ENCODE peak calls at places on chromosomes 2 and 18, in four cellular contexts. T is GM12878, M is HepG2, H is K562. J is an unnamed sample.

GRCh38 chr2:74025971-74026612 is 41.4 kb downstream of the TET3 start:
- DNase-seq in T (no peak), M (no peak), H (no peak), J (no peak)

GRCh38 chr2:161422812-161423211 is 6.7 kb downstream of the TBR1 start:
- DNase-seq in T (no peak), M (no peak), H (no peak), J (no peak)

GRCh38 chr2:241000831-241001321 is 2.5 kb downstream of the SNED1 start:
- DNase-seq in T (no peak), M (no peak), H (no peak), J (no peak)

GRCh38 chr2:147311058-147311429 is 533.8 kb upstream of the ACVR2A start:
- DNase-seq in T (no peak), M (no peak), H (no peak), J (no peak)

GRCh38 chr2:45850558-45850957 is 199.1 kb downstream of the PRKCE start:
- DNase-seq in T (no peak), M (no peak), H (no peak), J (no peak)

GRCh38 chr2:39381653-39382052 is 55.4 kb downstream of the MAP4K3 start:
- DNase-seq in T (no peak), M (no peak), H (no peak), J (no peak)

GRCh38 chr2:190817082-190817481 is 63.5 kb upstream of the GLS start:
- DNase-seq in T (no peak), M (no peak), H (no peak), J (no peak)

GRCh38 chr18:44799422-44800421 is 119.0 kb downstream of the SETBP1 start:
- DNase-seq in T (peak), M (no peak), H (no peak), J (no peak)

GRCh38 chr18:70249118-70249517 is 39.7 kb upstream of the SOCS6 start:
- DNase-seq in T (no peak), M (no peak), H (no peak), J (peak)

GRCh38 chr18:77374106-77374505 is 124.5 kb downstream of the GALR1 start:
- DNase-seq in T (no peak), M (no peak), H (no peak), J (no peak)

GRCh38 chr2:209422191-209422754 is 1.6 kb upstream of the MAP2 start:
- DNase-seq in T (no peak), M (no peak), H (no peak), J (no peak)

GRCh38 chr2:23525137-23525765 is 140.3 kb downstream of the KLHL29 start:
- DNase-seq in T (no peak), M (no peak), H (no peak), J (no peak)

GRCh38 chr2:6924918-6925194 is 7.6 kb downstream of the RNF144A start:
- DNase-seq in T (no peak), M (no peak), H (no peak), J (no peak)

GRCh38 chr2:206783718-206784117 is 18.3 kb downstream of the FASTKD2 start:
- DNase-seq in T (no peak), M (peak), H (peak), J (no peak)

GRCh38 chr2:226439337-226439736 is 360.3 kb downstream of the IRS1 start:
- DNase-seq in T (no peak), M (no peak), H (no peak), J (no peak)

GRCh38 chr2:196846295-196846694 is 37.1 kb upstream of the C2orf66 start:
- DNase-seq in T (no peak), M (no peak), H (no peak), J (no peak)

GRCh38 chr2:43136011-43136799 is 90.2 kb downstream of the ZFP36L2 start:
- DNase-seq in T (no peak), M (no peak), H (no peak), J (no peak)

GRCh38 chr18:65725421-65726050 is 25.3 kb upstream of the CDH7 start:
- DNase-seq in T (no peak), M (peak), H (no peak), J (no peak)

GRCh38 chr18:62769216-62769615 is 53.9 kb downstream of the PHLPP1 start:
- DNase-seq in T (no peak), M (no peak), H (no peak), J (no peak)

GRCh38 chr2:19750136-19750535 is 151.6 kb downstream of the TTC32 start:
- DNase-seq in T (no peak), M (no peak), H (no peak), J (no peak)

GRCh38 chr2:241499146-241499965 is 9.0 kb downstream of the STK25 start:
- DNase-seq in T (no peak), M (no peak), H (no peak), J (no peak)

DNA sequence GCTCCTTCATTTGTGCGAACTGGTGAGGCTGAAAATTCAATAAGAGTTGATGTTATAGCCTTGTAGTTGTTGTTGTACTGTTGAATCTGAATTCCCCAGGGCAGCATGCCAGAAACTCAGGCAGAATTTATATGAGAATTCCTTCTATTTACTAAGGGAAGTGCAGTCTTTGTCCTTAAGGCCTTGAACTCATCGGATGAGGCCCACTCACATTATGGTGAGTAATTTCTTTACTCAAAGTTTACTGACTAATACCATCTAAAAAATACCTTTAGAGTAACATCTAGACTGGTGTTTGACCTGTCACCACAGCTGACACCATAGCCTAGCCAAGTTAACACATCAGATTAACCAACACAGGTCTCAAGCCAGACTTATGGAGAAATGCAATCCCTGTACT is 22.9 kb upstream of the DSC1 start:
- DNase-seq in T (no peak), M (peak), H (no peak), J (peak)
- TF ChIP-seq MYC in T (no peak), M (no peak), H (no peak), J (no peak)

DNA sequence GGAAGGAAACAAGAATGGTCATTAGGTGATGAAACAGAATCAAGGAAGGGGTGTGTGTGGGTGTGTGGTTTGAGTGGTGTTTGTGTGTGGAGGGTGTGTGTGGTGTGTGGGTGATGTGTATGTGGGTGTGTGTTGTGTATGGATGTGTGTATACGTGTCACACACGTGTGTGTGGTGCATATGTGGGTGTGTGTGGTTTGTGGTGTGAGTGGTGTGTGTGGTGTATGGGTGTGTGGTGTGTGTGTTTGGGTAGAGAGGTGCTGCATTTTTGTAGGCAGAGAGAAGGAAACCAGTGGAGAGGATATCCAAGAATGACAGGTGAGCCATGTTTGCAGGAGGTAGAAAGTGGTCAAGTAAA is 1.1 kb upstream of the CEP192 start:
- DNase-seq in T (peak), M (no peak), H (no peak), J (no peak)
- TF ChIP-seq KDM1A in T (no peak), M (no peak), H (peak), J (no peak)

GRCh38 chr18:56569391-56569790 is 69.0 kb downstream of the TXNL1 start:
- DNase-seq in T (no peak), M (no peak), H (no peak), J (no peak)

GRCh38 chr18:56575819-56576663 is 62.4 kb downstream of the TXNL1 start:
- DNase-seq in T (no peak), M (peak), H (peak), J (peak)

GRCh38 chr18:56576826-56577573 is 61.4 kb downstream of the TXNL1 start:
- DNase-seq in T (no peak), M (no peak), H (no peak), J (no peak)

GRCh38 chr18:56570971-56571370 is 67.4 kb downstream of the TXNL1 start:
- DNase-seq in T (no peak), M (peak), H (no peak), J (no peak)

DNA sequence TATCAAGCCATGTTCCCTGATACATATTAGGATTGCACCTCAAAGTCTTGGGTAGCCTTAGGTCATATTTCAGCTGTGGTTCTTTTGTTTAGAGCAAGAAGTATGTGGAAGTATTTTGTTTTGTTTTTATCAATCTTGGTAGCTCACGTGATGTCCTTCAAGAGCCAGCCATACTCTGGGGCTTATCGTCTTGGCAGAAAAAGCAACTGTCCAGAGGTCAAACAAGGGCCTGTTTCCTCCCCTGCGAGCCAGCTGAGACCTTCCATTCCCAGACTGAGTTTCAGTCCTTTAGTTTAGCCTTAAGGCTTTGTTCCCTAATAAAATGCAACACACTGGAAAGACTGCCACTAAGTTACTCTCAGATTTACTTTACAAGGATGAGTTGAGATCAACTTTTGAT is 63.6 kb downstream of the TXNL1 start:
- DNase-seq in T (no peak), M (no peak), H (no peak), J (no peak)
- TF ChIP-seq MYC in T (no peak), M (no peak), H (no peak), J (no peak)

GRCh38 chr2:30308280-30308679 is 76.9 kb downstream of the LBH start:
- DNase-seq in T (no peak), M (no peak), H (no peak), J (no peak)

GRCh38 chr2:30306522-30306921 is 75.2 kb downstream of the LBH start:
- DNase-seq in T (no peak), M (no peak), H (no peak), J (no peak)

GRCh38 chr2:30310411-30310810 is 79.1 kb downstream of the LBH start:
- DNase-seq in T (no peak), M (no peak), H (no peak), J (no peak)

GRCh38 chr2:30312916-30313315 is 81.6 kb downstream of the LBH start:
- DNase-seq in T (no peak), M (no peak), H (no peak), J (no peak)

GRCh38 chr2:30310955-30311354 is 79.6 kb downstream of the LBH start:
- DNase-seq in T (no peak), M (no peak), H (no peak), J (no peak)
- TF ChIP-seq KDM1A in T (no peak), M (no peak), H (no peak), J (no peak)

DNA sequence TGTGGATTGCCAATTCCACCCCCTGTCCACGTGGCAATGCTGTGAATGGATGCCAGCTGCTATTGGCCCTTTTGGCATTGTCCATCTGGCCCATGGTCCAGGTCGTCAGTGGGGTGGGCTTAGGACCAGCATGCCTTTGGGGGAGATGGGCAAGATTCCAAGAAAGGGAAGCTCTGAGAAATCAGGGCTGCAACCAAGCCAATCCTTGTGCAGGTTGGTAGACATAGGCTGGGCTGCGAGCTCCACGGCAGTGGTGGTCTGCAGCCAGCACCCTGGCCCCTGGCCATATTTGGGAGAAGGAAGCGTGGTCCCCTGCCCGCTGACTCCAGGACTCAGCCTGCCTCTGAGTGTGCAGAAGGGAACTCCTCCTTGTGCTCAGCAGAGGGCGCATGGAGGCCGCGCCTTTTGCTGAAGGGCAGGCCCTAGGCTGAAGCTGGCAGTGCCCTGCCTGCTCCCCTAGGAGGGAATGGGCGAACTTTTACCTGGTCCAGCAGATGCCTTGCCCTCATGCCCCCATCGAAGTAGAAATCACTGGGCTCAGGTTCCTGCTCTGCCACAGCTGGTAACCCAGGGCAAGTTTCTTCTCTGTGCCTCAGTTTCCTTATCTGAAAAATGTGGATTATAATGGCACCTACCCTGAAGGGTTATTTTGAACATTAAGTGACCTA is 5.4 kb downstream of the SPR start:
- DNase-seq in T (no peak), M (peak), H (peak), J (peak)
- TF ChIP-seq MYC in T (no peak), M (no peak), H (no peak), J (no peak)

DNA sequence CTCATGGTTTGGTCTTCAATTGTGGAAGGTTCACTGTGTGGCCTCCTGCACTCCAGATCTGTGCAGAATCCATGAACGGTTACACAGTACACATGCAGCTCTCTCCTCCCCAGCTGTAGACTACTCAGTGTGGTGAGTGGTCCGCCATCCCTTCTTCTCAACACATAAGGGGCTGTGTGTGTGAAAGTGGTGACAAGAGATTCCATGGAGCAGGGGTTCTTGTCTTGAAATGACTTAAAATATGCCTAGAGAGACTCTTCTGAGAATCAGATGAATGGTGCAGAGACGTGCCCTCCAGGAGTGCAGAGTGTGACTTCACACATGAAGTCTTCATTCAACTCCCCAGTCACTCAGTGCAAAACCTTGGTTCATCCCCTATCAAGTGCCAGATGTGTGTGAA is 151.0 kb upstream of the COPS8 start:
- DNase-seq in T (no peak), M (no peak), H (no peak), J (no peak)
- TF ChIP-seq KDM1A in T (no peak), M (no peak), H (no peak), J (no peak)

GRCh38 chr18:3245853-3246635 is 1.6 kb upstream of the MYL12A start:
- DNase-seq in T (no peak), M (peak), H (peak), J (peak)
- TF ChIP-seq MYC in T (no peak), M (peak), H (no peak), J (no peak)

GRCh38 chr2:169562519-169562918 is 11.1 kb downstream of the FASTKD1 start:
- DNase-seq in T (no peak), M (no peak), H (no peak), J (no peak)

GRCh38 chr2:169565686-169566085 is 8.0 kb downstream of the FASTKD1 start:
- DNase-seq in T (no peak), M (no peak), H (no peak), J (no peak)

GRCh38 chr2:169561364-169561763 is 12.3 kb downstream of the FASTKD1 start:
- DNase-seq in T (no peak), M (no peak), H (no peak), J (no peak)
- TF ChIP-seq KDM1A in T (no peak), M (no peak), H (no peak), J (no peak)